ENCODE peak calls at places on chromosome 6, in nine cellular contexts. E is posterior cingulate gyrus, Z is T follicular helper cell, Y is M059J, D is BE2C, N is esophagus squamous epithelium, G is GM06990, F is GM19239, Q is SHP77 treated with DMSO at 0.1 percent for 48 hours. I is an unnamed sample.

GRCh38 chr6:79031821-79032590 is 46.0 kb downstream of the PHIP start:
- DNase-seq in E (no peak), Z (no peak), Y (peak), D (no peak), N (no peak), G (no peak), F (no peak), Q (no peak), I (no peak)

GRCh38 chr6:29964904-29965872 is 22.9 kb downstream of the HLA-A start:
- DNase-seq in E (no peak), Z (peak), Y (peak), D (peak), N (peak), G (peak), F (peak), Q (peak), I (peak)

GRCh38 chr6:17042422-17043147 is 59.3 kb upstream of the STMND1 start:
- DNase-seq in E (peak), Z (no peak), Y (peak), D (no peak), N (no peak), G (no peak), F (no peak), Q (no peak), I (peak)

GRCh38 chr6:127761084-127761483 is 139.8 kb downstream of the THEMIS start:
- DNase-seq in E (no peak), Z (no peak), Y (no peak), D (no peak), N (no peak), G (no peak), F (no peak), Q (no peak), I (no peak)

GRCh38 chr6:15038013-15038791 is 207.7 kb upstream of the JARID2 start:
- DNase-seq in E (no peak), Z (no peak), Y (no peak), D (no peak), N (no peak), G (no peak), F (no peak), Q (no peak), I (peak)

GRCh38 chr6:128112494-128112893 is 211.6 kb upstream of the THEMIS start:
- DNase-seq in E (no peak), Z (no peak), Y (no peak), D (no peak), N (no peak), G (no peak), F (no peak), Q (no peak), I (no peak)

GRCh38 chr6:119445666-119446622 is 96.4 kb upstream of the MAN1A1 start:
- DNase-seq in E (no peak), Z (no peak), Y (peak), D (no peak), N (no peak), G (no peak), F (no peak), Q (no peak), I (no peak)

GRCh38 chr6:94623586-94623985 is 953.7 kb upstream of the MANEA start:
- DNase-seq in E (no peak), Z (no peak), Y (no peak), D (no peak), N (no peak), G (no peak), F (no peak), Q (no peak), I (no peak)

GRCh38 chr6:157597461-157598312 is 216.7 kb downstream of the ZDHHC14 start:
- DNase-seq in E (no peak), Z (no peak), Y (peak), D (peak), N (no peak), G (peak), F (no peak), Q (peak), I (peak)

GRCh38 chr6:111871725-111872520 is 1.3 kb downstream of the FYN start:
- DNase-seq in E (peak), Z (no peak), Y (peak), D (peak), N (no peak), G (no peak), F (no peak), Q (peak), I (peak)

GRCh38 chr6:54737247-54737646 is 109.3 kb upstream of the FAM83B start:
- DNase-seq in E (no peak), Z (no peak), Y (peak), D (peak), N (no peak), G (peak), F (peak), Q (no peak), I (peak)

GRCh38 chr6:42402184-42402583 is 49.5 kb downstream of the TRERF1 start:
- DNase-seq in E (no peak), Z (no peak), Y (peak), D (peak), N (no peak), G (peak), F (no peak), Q (no peak), I (no peak)

GRCh38 chr6:85640806-85641205 is 1.9 kb downstream of the SYNCRIP start:
- DNase-seq in E (no peak), Z (no peak), Y (no peak), D (no peak), N (no peak), G (no peak), F (no peak), Q (no peak), I (no peak)

I was measured in WERI-Rb-1.